ENCODE peak calls at places on chromosomes 3 and 15, in eight cellular contexts. J is iris pigment epithelial cell, T is GM04503, M is KG1, U is T-cell, L is mucosa of descending colon, Y is anterior cingulate cortex, G is uterus. R is an unnamed sample.

GRCh38 chr15:33152502-33153109 is 41.9 kb downstream of the FMN1 start:
- DNase-seq in J (peak), T (no peak), M (no peak), U (no peak), L (no peak), Y (no peak), G (no peak), R (no peak)

GRCh38 chr3:49357466-49358216 is 512 bp downstream of the GPX1 start:
- DNase-seq in J (peak), T (peak), M (no peak), U (peak), L (peak), Y (no peak), G (peak), R (no peak)

GRCh38 chr15:83626171-83626802 is 27.6 kb upstream of the ADAMTSL3 start:
- DNase-seq in J (peak), T (no peak), M (no peak), U (no peak), L (no peak), Y (no peak), G (no peak), R (no peak)

GRCh38 chr15:66631616-66632263 is 65.9 kb upstream of the LCTL start:
- DNase-seq in J (no peak), T (no peak), M (no peak), U (no peak), L (no peak), Y (no peak), G (no peak), R (no peak)

GRCh38 chr15:49900836-49901235 is 218.2 kb downstream of the ATP8B4 start:
- DNase-seq in J (no peak), T (no peak), M (no peak), U (no peak), L (no peak), Y (no peak), G (no peak), R (no peak)

GRCh38 chr3:108953210-108953609 is 469 bp downstream of the GUCA1C start:
- DNase-seq in J (no peak), T (no peak), M (no peak), U (no peak), L (no peak), Y (no peak), G (no peak), R (no peak)

GRCh38 chr3:52289747-52290595 is 2.3 kb downstream of the GLYCTK start:
- DNase-seq in J (no peak), T (no peak), M (no peak), U (no peak), L (peak), Y (no peak), G (no peak), R (no peak)

GRCh38 chr3:51687472-51688205 is 16.6 kb downstream of the TEX264 start:
- DNase-seq in J (no peak), T (no peak), M (no peak), U (no peak), L (no peak), Y (no peak), G (no peak), R (no peak)

GRCh38 chr3:159128628-159129027 is 326.8 kb downstream of the MFSD1 start:
- DNase-seq in J (peak), T (peak), M (peak), U (no peak), L (no peak), Y (no peak), G (no peak), R (no peak)

GRCh38 chr3:100400424-100400781 is 486 bp downstream of the TOMM70 start:
- DNase-seq in J (peak), T (no peak), M (no peak), U (peak), L (no peak), Y (no peak), G (no peak), R (no peak)

GRCh38 chr3:152309031-152309430 is 40.3 kb downstream of the MBNL1 start:
- DNase-seq in J (no peak), T (no peak), M (no peak), U (no peak), L (no peak), Y (no peak), G (no peak), R (no peak)

GRCh38 chr3:139537325-139537724 is 2.2 kb downstream of the RBP1 start:
- DNase-seq in J (peak), T (no peak), M (no peak), U (no peak), L (no peak), Y (no peak), G (peak), R (no peak)

GRCh38 chr3:73228425-73228824 is 167.0 kb downstream of the EBLN2 start:
- DNase-seq in J (no peak), T (peak), M (no peak), U (no peak), L (no peak), Y (no peak), G (no peak), R (no peak)

GRCh38 chr15:85625856-85626255 is 168.9 kb downstream of the KLHL25 start:
- DNase-seq in J (peak), T (no peak), M (no peak), U (peak), L (no peak), Y (no peak), G (no peak), R (no peak)

GRCh38 chr15:73273181-73274002 is 95.4 kb downstream of the HCN4 start:
- DNase-seq in J (peak), T (no peak), M (peak), U (peak), L (no peak), Y (no peak), G (peak), R (no peak)

GRCh38 chr15:69319384-69320375 is 21.0 kb downstream of the PAQR5 start:
- DNase-seq in J (no peak), T (no peak), M (peak), U (no peak), L (no peak), Y (no peak), G (no peak), R (no peak)

GRCh38 chr3:107928084-107928445 is 162.8 kb downstream of the CD47 start:
- DNase-seq in J (peak), T (no peak), M (no peak), U (no peak), L (no peak), Y (no peak), G (no peak), R (no peak)

GRCh38 chr15:100762913-100763627 is 116.6 kb upstream of the ALDH1A3 start:
- DNase-seq in J (peak), T (no peak), M (no peak), U (no peak), L (no peak), Y (no peak), G (no peak), R (no peak)

GRCh38 chr3:160129459-160130061 is 95.7 kb upstream of the C3orf80 start:
- DNase-seq in J (peak), T (peak), M (no peak), U (no peak), L (no peak), Y (no peak), G (no peak), R (no peak)

R was measured in activated CD8-positive, alpha-beta memory T cell treated with anti-CD3 and anti-CD28 coated beads for 4 hours.